ENCODE peak calls at places on chromosomes 2 and 18, in nine cellular contexts. R is heart right ventricle, H is endothelial cell of umbilical vein, B is psoas muscle, P is uterus, S is HepG2, C is tibial artery, G is spleen, O is left ventricle myocardium inferior. Z is an unnamed sample.

GRCh38 chr2:27843992-27844391 is 46.2 kb downstream of the RBKS start:
- DNase-seq in R (no peak), H (no peak), B (no peak), P (no peak), S (no peak), C (no peak), G (no peak), O (no peak), Z (no peak)

GRCh38 chr2:234308814-234309195 is 188.1 kb downstream of the ARL4C start:
- DNase-seq in R (no peak), H (peak; percentile 11), B (no peak), P (no peak), S (no peak), C (no peak), G (no peak), O (no peak), Z (peak; percentile 60)

GRCh38 chr2:2743164-2743571 is 412.1 kb upstream of the MYT1L start:
- DNase-seq in R (peak; percentile 56), H (no peak), B (peak; percentile 88), P (peak; percentile 53), S (no peak), C (no peak), G (peak; percentile 69), O (peak; percentile 68), Z (peak; percentile 1)

GRCh38 chr2:30421551-30422436 is 25.3 kb upstream of the LCLAT1 start:
- DNase-seq in R (no peak), H (no peak), B (no peak), P (no peak), S (no peak), C (no peak), G (no peak), O (no peak), Z (peak; percentile 95)

GRCh38 chr2:1685957-1686783 is 58.1 kb downstream of the PXDN start:
- DNase-seq in R (no peak), H (peak; percentile 8), B (no peak), P (no peak), S (no peak), C (no peak), G (no peak), O (no peak), Z (peak; percentile 29)

GRCh38 chr2:161414385-161415040 is 1.6 kb upstream of the TBR1 start:
- DNase-seq in R (peak; percentile 27), H (peak; percentile 44), B (peak; percentile 60), P (no peak), S (peak; percentile 23), C (peak; percentile 68), G (peak; percentile 76), O (no peak), Z (peak; percentile 12)

GRCh38 chr18:47928466-47928865 is 2.0 kb downstream of the SMAD2 start:
- DNase-seq in R (no peak), H (peak; percentile 55), B (no peak), P (no peak), S (no peak), C (no peak), G (no peak), O (no peak), Z (no peak)

GRCh38 chr2:157158111-157158510 is 99.4 kb upstream of the GALNT5 start:
- DNase-seq in R (no peak), H (peak; percentile 71), B (no peak), P (no peak), S (no peak), C (no peak), G (no peak), O (no peak), Z (no peak)

GRCh38 chr2:150522269-150522668 is 34.8 kb upstream of the RND3 start:
- DNase-seq in R (no peak), H (no peak), B (no peak), P (no peak), S (no peak), C (no peak), G (no peak), O (no peak), Z (no peak)

GRCh38 chr18:3151379-3152264 is 68.1 kb downstream of the MYOM1 start:
- DNase-seq in R (no peak), H (peak; percentile 35), B (no peak), P (no peak), S (peak; percentile 36), C (no peak), G (no peak), O (no peak), Z (peak; percentile 32)

GRCh38 chr2:20588918-20589871 is 61.7 kb downstream of the HS1BP3 start:
- DNase-seq in R (peak; percentile 7), H (no peak), B (peak; percentile 12), P (peak; percentile 11), S (no peak), C (peak; percentile 57), G (peak; percentile 55), O (peak; percentile 10), Z (no peak)

GRCh38 chr18:80106482-80107051 is 2.5 kb upstream of the ADNP2 start:
- DNase-seq in R (no peak), H (no peak), B (no peak), P (no peak), S (peak; percentile 80), C (no peak), G (no peak), O (no peak), Z (peak; percentile 9)

GRCh38 chr2:129334128-129334527 is 645.3 kb upstream of the RAB6C start:
- DNase-seq in R (no peak), H (no peak), B (no peak), P (no peak), S (no peak), C (no peak), G (no peak), O (no peak), Z (no peak)

GRCh38 chr2:43612944-43613343 is 17.1 kb upstream of the THADA start:
- DNase-seq in R (no peak), H (no peak), B (no peak), P (peak; percentile 36), S (peak; percentile 50), C (no peak), G (no peak), O (no peak), Z (no peak)

GRCh38 chr2:46970334-46971288 is 55.0 kb upstream of the MCFD2 start:
- DNase-seq in R (no peak), H (peak; percentile 53), B (peak; percentile 84), P (no peak), S (peak; percentile 92), C (peak; percentile 91), G (peak; percentile 79), O (peak; percentile 27), Z (peak; percentile 68)

GRCh38 chr2:6968319-6969100 is 51.3 kb downstream of the RNF144A start:
- DNase-seq in R (peak; percentile 30), H (no peak), B (peak; percentile 74), P (no peak), S (peak; percentile 21), C (no peak), G (no peak), O (peak; percentile 36), Z (no peak)

GRCh38 chr18:39531659-39532058 is 1966.1 kb upstream of the CELF4 start:
- DNase-seq in R (no peak), H (no peak), B (no peak), P (no peak), S (no peak), C (no peak), G (no peak), O (no peak), Z (no peak)

GRCh38 chr2:33146112-33146511 is 199.4 kb downstream of the LTBP1 start:
- DNase-seq in R (no peak), H (no peak), B (no peak), P (no peak), S (no peak), C (no peak), G (no peak), O (no peak), Z (no peak)

GRCh38 chr2:16713011-16713423 is 47.4 kb upstream of the CYRIA start:
- DNase-seq in R (no peak), H (no peak), B (no peak), P (no peak), S (no peak), C (no peak), G (no peak), O (no peak), Z (no peak)
- H3K4me3 ChIP-seq in R (no peak overlapping the region), H (no peak overlapping the region), B (no peak overlapping the region), P (no peak overlapping the region), S (no peak overlapping the region), C (no peak overlapping the region), G (no peak overlapping the region), O (no peak overlapping the region), Z (no peak overlapping the region)

GRCh38 chr2:73997813-73998212 is 13.1 kb downstream of the TET3 start:
- DNase-seq in R (no peak), H (no peak), B (no peak), P (no peak), S (no peak), C (peak; percentile 32), G (no peak), O (no peak), Z (no peak)

GRCh38 chr2:73993376-73993775 is 8.7 kb downstream of the TET3 start:
- DNase-seq in R (no peak), H (no peak), B (no peak), P (no peak), S (no peak), C (peak; percentile 16), G (no peak), O (no peak), Z (no peak)

GRCh38 chr2:73994544-73994831 is 9.8 kb downstream of the TET3 start:
- DNase-seq in R (no peak), H (no peak), B (no peak), P (no peak), S (no peak), C (peak; percentile 7), G (no peak), O (no peak), Z (no peak)

GRCh38 chr2:73993799-73994543 is 9.3 kb downstream of the TET3 start:
- DNase-seq in R (no peak), H (no peak), B (no peak), P (no peak), S (no peak), C (peak; percentile 37), G (no peak), O (no peak), Z (no peak)

DNA sequence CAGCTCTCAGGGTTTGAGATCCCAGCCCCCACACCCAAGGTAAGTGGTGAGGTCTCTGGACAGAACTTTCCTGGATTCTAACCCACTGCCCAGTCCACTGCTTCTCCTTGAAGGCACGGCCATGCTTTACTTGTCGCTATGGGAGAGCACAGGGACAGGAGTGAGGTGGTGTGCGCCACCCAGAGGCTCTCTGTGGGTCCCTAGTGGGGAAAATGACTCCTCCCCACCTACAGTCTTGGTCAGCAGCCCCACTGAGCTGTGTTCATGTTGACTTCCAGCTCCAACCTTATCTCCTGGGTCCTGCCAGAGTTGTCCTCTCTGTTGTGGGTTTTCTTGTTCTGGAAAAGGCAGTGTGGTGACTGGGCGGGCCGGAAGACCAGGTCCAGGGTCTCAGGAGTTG is 11.1 kb downstream of the TET3 start:
- DNase-seq in R (no peak), H (no peak), B (no peak), P (no peak), S (no peak), C (no peak), G (no peak), O (no peak), Z (no peak)
- TF ChIP-seq CTCF in R (no peak), H (no peak), B (no peak), P (no peak), S (peak; percentile 41), C (no peak), G (no peak), O (no peak), Z (no peak)

GRCh38 chr18:43034683-43035500 is 80.6 kb downstream of the RIT2 start:
- DNase-seq in R (no peak), H (no peak), B (no peak), P (no peak), S (no peak), C (no peak), G (no peak), O (no peak), Z (no peak)
- H3K4me3 ChIP-seq in R (no peak overlapping the region), H (no peak overlapping the region), B (no peak overlapping the region), P (no peak overlapping the region), S (no peak overlapping the region), C (no peak overlapping the region), G (no peak overlapping the region), O (no peak overlapping the region), Z (no peak overlapping the region)

GRCh38 chr2:214843823-214844222 is 34.3 kb upstream of the BARD1 start:
- DNase-seq in R (no peak), H (no peak), B (no peak), P (no peak), S (no peak), C (no peak), G (no peak), O (no peak), Z (no peak)
- TF ChIP-seq CTCF in R (no peak), H (no peak), B (no peak), P (no peak), S (no peak), C (no peak), G (no peak), O (no peak), Z (no peak)